ENCODE peak calls at places on chromosomes 16 and 17, in five cellular contexts. E is H1, C is H9, H is neuronal stem cell, P is trophoblast cell. Q is an unnamed sample.

GRCh38 chr16:30121741-30122620 is 1.0 kb downstream of the MAPK3 start:
- DNase-seq in E (peak; percentile 47), P (peak; percentile 97), C (peak; percentile 33), H (no peak), Q (peak; percentile 36)

GRCh38 chr16:82195917-82196494 is 26.0 kb upstream of the MPHOSPH6 start:
- DNase-seq in H (no peak), C (no peak), E (no peak), P (no peak), Q (peak; percentile 27)

GRCh38 chr16:1895949-1896675 is 22.1 kb downstream of the HS3ST6 start:
- DNase-seq in E (no peak), C (no peak), P (no peak), H (no peak), Q (no peak)

GRCh38 chr17:13310858-13311257 is 290.9 kb downstream of the HS3ST3A1 start:
- DNase-seq in H (no peak), E (no peak), P (no peak), C (no peak), Q (no peak)

GRCh38 chr17:46028969-46029565 is 30.0 kb downstream of the STH start:
- DNase-seq in E (no peak), H (no peak), C (no peak), P (no peak), Q (no peak)

GRCh38 chr17:27446569-27447301 is 9.5 kb upstream of the KSR1 start:
- DNase-seq in E (no peak), H (no peak), P (no peak), C (no peak), Q (peak; percentile 93)

GRCh38 chr17:7707446-7707845 is 2.4 kb downstream of the EFNB3 start:
- DNase-seq in H (no peak), C (peak; percentile 59), E (peak; percentile 60), P (no peak), Q (no peak)

GRCh38 chr17:50423553-50424159 is 2.4 kb upstream of the ACSF2 start:
- DNase-seq in H (no peak), E (no peak), P (peak; percentile 70), C (no peak), Q (peak; percentile 82)

GRCh38 chr16:65414284-65414984 is 292.6 kb upstream of the CDH11 start:
- DNase-seq in C (no peak), H (no peak), P (no peak), E (no peak), Q (peak; percentile 83)

GRCh38 chr16:72105978-72106377 is 12.3 kb downstream of the DHX38 start:
- DNase-seq in E (no peak), C (no peak), H (no peak), P (no peak), Q (no peak)

GRCh38 chr16:17476414-17477259 is 5.9 kb upstream of the XYLT1 start:
- DNase-seq in C (peak; percentile 82), H (no peak), E (peak; percentile 65), P (peak; percentile 78), Q (no peak)

GRCh38 chr17:69250641-69251040 is 22.0 kb upstream of the ABCA10 start:
- DNase-seq in H (no peak), C (no peak), P (no peak), E (no peak), Q (no peak)

GRCh38 chr16:85098565-85098964 is 13.7 kb downstream of the CIBAR2 start:
- DNase-seq in P (no peak), H (no peak), E (no peak), C (no peak), Q (peak; percentile 49)

GRCh38 chr16:667113-667779 is 686 bp upstream of the RHOT2 start:
- DNase-seq in C (no peak), H (no peak), P (no peak), E (no peak), Q (no peak)

GRCh38 chr16:65312071-65312470 is 190.2 kb upstream of the CDH11 start:
- DNase-seq in C (no peak), H (no peak), E (no peak), P (no peak), Q (peak; percentile 35)

GRCh38 chr17:45143101-45143670 is 5.1 kb upstream of the HEXIM1 start:
- DNase-seq in P (no peak), H (no peak), C (peak; percentile 71), E (no peak), Q (no peak)

GRCh38 chr16:1550696-1551095 is 17.2 kb downstream of the TMEM204 start:
- DNase-seq in P (no peak), E (no peak), H (no peak), C (no peak), Q (no peak)

GRCh38 chr16:68088130-68088972 is 3.2 kb downstream of the NFATC3 start:
- DNase-seq in P (no peak), E (no peak), C (no peak), H (no peak), Q (no peak)

GRCh38 chr17:78041401-78042179 is 83.1 kb downstream of the TNRC6C start:
- DNase-seq in P (no peak), C (no peak), H (no peak), E (no peak), Q (peak; percentile 21)

GRCh38 chr16:29310852-29311314 is 95.6 kb downstream of the NPIPB11 start:
- DNase-seq in E (no peak), C (no peak), H (no peak), P (no peak), Q (no peak)

GRCh38 chr16:11835891-11836652 is 15.3 kb downstream of the RSL1D1 start:
- DNase-seq in H (no peak), P (peak; percentile 58), C (no peak), E (no peak), Q (peak; percentile 70)

GRCh38 chr17:60535382-60536279 is 9.6 kb upstream of the APPBP2 start:
- DNase-seq in E (no peak), C (no peak), P (no peak), H (no peak), Q (peak; percentile 97)

GRCh38 chr17:82329683-82330321 is 3.8 kb downstream of the SECTM1 start:
- DNase-seq in H (no peak), C (no peak), P (no peak), E (no peak), Q (no peak)

GRCh38 chr17:16991349-16992009 is 19.6 kb upstream of the TNFRSF13B start:
- DNase-seq in E (peak; percentile 93), C (peak; percentile 89), P (peak; percentile 65), H (peak; percentile 65), Q (peak; percentile 73)

GRCh38 chr17:78458091-78458490 is 79.6 kb downstream of the PGS1 start:
- DNase-seq in P (no peak), E (no peak), C (no peak), H (no peak), Q (no peak)

GRCh38 chr17:68324114-68324513 is 32.8 kb downstream of the ARSG start:
- DNase-seq in P (no peak), E (no peak), H (no peak), C (no peak), Q (no peak)

GRCh38 chr16:77214411-77215138 is 15.4 kb downstream of the SYCE1L start:
- DNase-seq in P (no peak), H (no peak), E (no peak), C (no peak), Q (no peak)

GRCh38 chr16:79089735-79090284 is 510.7 kb downstream of the MAF start:
- DNase-seq in C (no peak), E (no peak), H (no peak), P (no peak), Q (no peak)

GRCh38 chr17:2049333-2050245 is 5.3 kb upstream of the HIC1 start:
- DNase-seq in E (peak; percentile 88), C (peak; percentile 83), P (peak; percentile 59), H (peak; percentile 88), Q (peak; percentile 79)
- H3K18ac ChIP-seq in E (no peak overlapping the region), C (no peak overlapping the region), P (no peak overlapping the region), H (peak overlapping the region; percentile 76), Q (no peak overlapping the region)

GRCh38 chr17:48904428-48904827 is 3.8 kb upstream of the UBE2Z start:
- DNase-seq in H (no peak), P (no peak), C (no peak), E (no peak), Q (no peak)

GRCh38 chr17:48901241-48901640 is 7.0 kb upstream of the UBE2Z start:
- DNase-seq in H (no peak), P (no peak), C (no peak), E (no peak), Q (no peak)

GRCh38 chr17:48907713-48908046 is 527 bp upstream of the UBE2Z start:
- DNase-seq in C (no peak), H (no peak), E (no peak), P (no peak), Q (peak; percentile 89)

GRCh38 chr17:48905987-48906515 is 2.2 kb upstream of the UBE2Z start:
- DNase-seq in P (no peak), E (no peak), C (no peak), H (no peak), Q (no peak)

DNA sequence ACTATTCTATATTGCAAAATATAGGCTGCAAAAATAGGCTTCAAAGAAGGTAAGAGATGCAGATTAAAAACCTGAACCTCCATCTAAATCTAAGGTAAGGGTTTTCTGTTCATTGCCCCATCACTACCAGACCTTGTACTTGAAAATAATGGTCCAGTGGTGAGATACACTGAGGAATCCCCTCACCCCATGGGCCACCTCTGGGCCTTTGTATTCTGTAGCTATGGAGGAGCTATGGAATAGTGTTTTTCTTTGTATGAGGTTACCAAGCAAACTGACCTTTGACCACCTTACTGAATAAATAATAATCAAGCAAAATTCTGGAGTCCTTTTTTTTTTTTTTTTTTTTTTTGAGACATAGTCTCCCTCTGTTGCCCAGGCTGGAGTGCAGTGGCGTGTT is 4.8 kb upstream of the UBE2Z start:
- DNase-seq in C (no peak), P (no peak), E (no peak), H (no peak), Q (no peak)
- H2BK12ac ChIP-seq in C (no peak overlapping the region), P (no peak overlapping the region), E (no peak overlapping the region), H (no peak overlapping the region), Q (no peak overlapping the region)

GRCh38 chr17:75684249-75684648 is 17.1 kb downstream of the SAP30BP start:
- DNase-seq in C (no peak), E (no peak), H (no peak), P (no peak), Q (no peak)

GRCh38 chr17:75683467-75684041 is 16.4 kb downstream of the SAP30BP start:
- DNase-seq in H (no peak), C (no peak), P (no peak), E (no peak), Q (peak; percentile 61)

GRCh38 chr17:75681289-75681688 is 14.2 kb downstream of the SAP30BP start:
- DNase-seq in E (no peak), H (no peak), P (peak; percentile 27), C (no peak), Q (peak; percentile 53)

GRCh38 chr17:75679706-75680201 is 12.6 kb downstream of the SAP30BP start:
- DNase-seq in P (peak; percentile 91), H (no peak), C (no peak), E (no peak), Q (peak; percentile 32)

GRCh38 chr17:75680431-75680830 is 13.3 kb downstream of the SAP30BP start:
- DNase-seq in E (no peak), C (no peak), P (peak; percentile 89), H (no peak), Q (no peak)
- H3K79me1 ChIP-seq in E (peaks cover 16% of the 10 kb centered on the region), C (peaks cover 2% of the 10 kb centered on the region), P (peaks cover 15% of the 10 kb centered on the region), H (no peaks in the 10 kb centered on the region), Q (peaks cover 11% of the 10 kb centered on the region)

DNA sequence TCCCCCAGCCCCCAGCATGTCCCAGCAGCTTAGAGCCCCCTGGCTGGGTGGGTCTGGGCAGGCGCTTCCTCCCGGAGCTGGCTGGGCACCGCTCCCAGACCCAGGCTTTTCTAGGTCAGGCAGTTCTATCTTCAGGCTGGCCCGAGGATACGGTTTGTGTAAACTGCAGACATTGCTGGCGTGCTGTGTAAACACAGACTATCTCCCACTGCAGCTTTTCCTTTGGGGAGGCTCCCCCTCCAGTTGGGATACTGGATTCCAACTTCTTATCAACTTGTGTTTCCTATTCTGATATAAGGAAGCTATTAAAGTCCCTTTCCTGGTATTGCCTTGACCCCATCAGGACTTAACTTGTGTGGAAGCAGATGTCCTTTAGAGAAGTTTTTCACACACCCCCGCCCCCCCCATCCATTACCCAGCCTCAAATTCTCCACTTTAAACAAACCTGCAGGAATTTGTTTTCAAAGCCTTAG is 18.3 kb upstream of the GNA13 start:
- DNase-seq in P (no peak), H (no peak), C (no peak), E (no peak), Q (peak; percentile 76)
- H3K18ac ChIP-seq in P (no peak overlapping the region), H (no peak overlapping the region), C (no peak overlapping the region), E (no peak overlapping the region), Q (no peak overlapping the region)